ENCODE peak calls at places on chromosome 22, in eight cellular contexts. J is GM23248, U is fibroblast of lung, Q is H1, R is endothelial cell of umbilical vein, E is HepG2, V is PC-3, X is OCI-LY7. O is an unnamed sample. For H4K20me1, the result is how much of the 10 kb centered on the place peaks cover.

GRCh38 chr22:31248965-31249940 is 37.2 kb downstream of the LIMK2 start:
- DNase-seq in J (no peak), U (no peak), Q (no peak), R (no peak), E (no peak), V (no peak), X (no peak), O (no peak)

GRCh38 chr22:39994566-39995345 is at the start of gene FAM83F:
- DNase-seq in J (no peak), U (no peak), Q (peak), R (no peak), E (no peak), V (peak), X (no peak), O (no peak)

GRCh38 chr22:39292561-39293074 is 26.8 kb downstream of the RPL3 start:
- DNase-seq in J (peak), U (peak), Q (no peak), R (peak), E (peak), V (peak), X (no peak), O (peak)

GRCh38 chr22:22720201-22720723 is 75.8 kb downstream of the GGTLC2 start:
- DNase-seq in J (peak), U (peak), Q (peak), R (peak), E (peak), V (peak), X (peak), O (peak)

GRCh38 chr22:48886604-48887393 is 940.9 kb downstream of the BRD1 start:
- DNase-seq in J (no peak), U (no peak), Q (no peak), R (no peak), E (no peak), V (no peak), X (no peak), O (no peak)

GRCh38 chr22:27609411-27610029 is 192.0 kb downstream of the MN1 start:
- DNase-seq in J (no peak), U (no peak), Q (no peak), R (no peak), E (no peak), V (no peak), X (no peak), O (no peak)

GRCh38 chr22:36870250-36870649 is 9.4 kb downstream of the NCF4 start:
- DNase-seq in J (no peak), U (no peak), Q (no peak), R (no peak), E (no peak), V (peak), X (no peak), O (no peak)

GRCh38 chr22:27919222-27919942 is at the start of gene PITPNB:
- DNase-seq in J (peak), U (peak), Q (peak), R (peak), E (peak), V (peak), X (peak), O (peak)

GRCh38 chr22:26893034-26893710 is 235.8 kb downstream of the MIAT start:
- DNase-seq in J (peak), U (no peak), Q (peak), R (no peak), E (no peak), V (no peak), X (no peak), O (no peak)

GRCh38 chr22:27686534-27686933 is 115.0 kb downstream of the MN1 start:
- DNase-seq in J (peak), U (peak), Q (no peak), R (peak), E (peak), V (no peak), X (no peak), O (peak)

GRCh38 chr22:24088796-24089195 is 77.7 kb downstream of the CABIN1 start:
- DNase-seq in J (peak), U (peak), Q (no peak), R (no peak), E (no peak), V (no peak), X (no peak), O (peak)

GRCh38 chr22:31019276-31019930 is 50.3 kb downstream of the TUG1 start:
- DNase-seq in J (no peak), U (no peak), Q (no peak), R (no peak), E (no peak), V (no peak), X (no peak), O (no peak)

GRCh38 chr22:40509401-40510134 is 127.0 kb downstream of the MRTFA start:
- DNase-seq in J (peak), U (peak), Q (no peak), R (peak), E (no peak), V (no peak), X (no peak), O (peak)

GRCh38 chr22:32752868-32753520 is 48.5 kb upstream of the TIMP3 start:
- DNase-seq in J (no peak), U (peak), Q (no peak), R (no peak), E (no peak), V (no peak), X (no peak), O (peak)

GRCh38 chr22:42764895-42765363 is 44.3 kb upstream of the A4GALT start:
- DNase-seq in J (no peak), U (no peak), Q (no peak), R (no peak), E (no peak), V (no peak), X (no peak), O (no peak)

GRCh38 chr22:31139866-31140716 is at the start of gene PLA2G3:
- DNase-seq in J (peak), U (peak), Q (peak), R (peak), E (peak), V (no peak), X (no peak), O (peak)

GRCh38 chr22:50422046-50422445 is 52.8 kb downstream of the SBF1 start:
- DNase-seq in J (no peak), U (no peak), Q (no peak), R (no peak), E (no peak), V (no peak), X (no peak), O (no peak)

GRCh38 chr22:48415535-48415934 is 1412.1 kb downstream of the BRD1 start:
- DNase-seq in J (no peak), U (no peak), Q (no peak), R (no peak), E (no peak), V (no peak), X (no peak), O (no peak)

GRCh38 chr22:25966448-25966913 is 202.8 kb upstream of the SEZ6L start:
- DNase-seq in J (no peak), U (no peak), Q (no peak), R (no peak), E (no peak), V (no peak), X (no peak), O (no peak)

GRCh38 chr22:39873963-39874362 is 19.6 kb downstream of the ENTHD1 start:
- DNase-seq in J (no peak), U (no peak), Q (no peak), R (no peak), E (no peak), V (no peak), X (no peak), O (no peak)

GRCh38 chr22:48259991-48260670 is 1497.7 kb downstream of the TBC1D22A start:
- DNase-seq in J (no peak), U (no peak), Q (no peak), R (no peak), E (no peak), V (no peak), X (no peak), O (no peak)

GRCh38 chr22:48378673-48379072 is 1449.0 kb downstream of the BRD1 start:
- DNase-seq in J (no peak), U (no peak), Q (peak), R (no peak), E (no peak), V (no peak), X (no peak), O (no peak)

GRCh38 chr22:26038365-26038764 is 130.9 kb upstream of the SEZ6L start:
- DNase-seq in J (no peak), U (no peak), Q (no peak), R (no peak), E (peak), V (no peak), X (no peak), O (no peak)

GRCh38 chr22:24302591-24302990 is 32.0 kb downstream of the SPECC1L start:
- DNase-seq in J (no peak), U (no peak), Q (no peak), R (no peak), E (peak), V (no peak), X (no peak), O (no peak)

GRCh38 chr22:32788884-32789624 is 12.5 kb upstream of the TIMP3 start:
- DNase-seq in J (peak), U (peak), Q (no peak), R (no peak), E (peak), V (no peak), X (no peak), O (peak)

GRCh38 chr22:25759825-25760231 is 17.8 kb downstream of the MYO18B start:
- DNase-seq in J (peak), U (peak), Q (no peak), R (peak), E (peak), V (peak), X (no peak), O (peak)

GRCh38 chr22:37483594-37484114 is 2.5 kb downstream of the MFNG start:
- DNase-seq in J (peak), U (no peak), Q (no peak), R (peak), E (peak), V (no peak), X (no peak), O (no peak)

GRCh38 chr22:42816339-42816738 is 40.7 kb downstream of the ARFGAP3 start:
- DNase-seq in J (no peak), U (no peak), Q (peak), R (no peak), E (no peak), V (no peak), X (no peak), O (no peak)

GRCh38 chr22:36323182-36323854 is 64.4 kb downstream of the MYH9 start:
- DNase-seq in J (peak), U (peak), Q (no peak), R (peak), E (no peak), V (no peak), X (no peak), O (peak)

GRCh38 chr22:28750471-28750881 is 8.6 kb downstream of the HSCB start:
- DNase-seq in J (peak), U (peak), Q (no peak), R (peak), E (no peak), V (peak), X (no peak), O (peak)

GRCh38 chr22:47064016-47064415 is 301.6 kb downstream of the TBC1D22A start:
- DNase-seq in J (no peak), U (no peak), Q (no peak), R (no peak), E (no peak), V (no peak), X (no peak), O (no peak)

GRCh38 chr22:47064416-47064815 is 302.0 kb downstream of the TBC1D22A start:
- DNase-seq in J (no peak), U (no peak), Q (no peak), R (no peak), E (no peak), V (no peak), X (no peak), O (no peak)

GRCh38 chr22:47062126-47062525 is 299.7 kb downstream of the TBC1D22A start:
- DNase-seq in J (no peak), U (no peak), Q (no peak), R (no peak), E (no peak), V (no peak), X (no peak), O (no peak)

GRCh38 chr22:47063071-47063509 is 300.6 kb downstream of the TBC1D22A start:
- DNase-seq in J (no peak), U (no peak), Q (no peak), R (no peak), E (no peak), V (no peak), X (no peak), O (no peak)

DNA sequence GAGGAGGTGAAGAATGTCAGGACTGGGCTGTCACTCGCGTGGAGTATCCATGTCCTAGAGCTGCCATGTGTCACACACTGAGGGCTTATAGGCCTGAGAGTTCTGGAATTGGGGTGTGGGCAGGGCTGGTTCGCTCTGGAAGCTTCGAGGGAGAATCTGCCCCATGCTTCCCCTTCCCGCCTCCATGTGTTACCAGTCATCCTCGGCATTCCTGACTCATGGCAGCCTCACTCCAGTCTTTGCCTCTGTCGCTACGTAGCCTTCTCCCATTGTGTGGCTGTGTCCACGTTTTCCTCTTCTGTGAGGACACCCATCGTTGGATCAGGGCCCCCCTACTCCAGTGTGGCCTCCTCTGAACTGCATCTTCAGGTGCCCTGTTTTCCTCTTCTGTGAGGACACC is 301.2 kb downstream of the TBC1D22A start:
- DNase-seq in J (peak), U (no peak), Q (no peak), R (no peak), E (no peak), V (no peak), X (no peak), O (no peak)
- H4K20me1 ChIP-seq in J (under half), U (under half), Q (under half), R (under half), E (under half), V (under half), X (under half), O (under half)

GRCh38 chr22:19610518-19611253 is 86.5 kb upstream of the CLDN5 start:
- DNase-seq in J (no peak), U (no peak), Q (no peak), R (no peak), E (no peak), V (no peak), X (peak), O (no peak)

GRCh38 chr22:19615001-19615461 is 90.8 kb upstream of the CLDN5 start:
- DNase-seq in J (no peak), U (no peak), Q (no peak), R (no peak), E (no peak), V (no peak), X (peak), O (no peak)

GRCh38 chr22:19614546-19614884 is 90.3 kb upstream of the CLDN5 start:
- DNase-seq in J (no peak), U (no peak), Q (no peak), R (no peak), E (no peak), V (no peak), X (peak), O (no peak)

GRCh38 chr22:19611590-19611989 is 87.4 kb upstream of the CLDN5 start:
- DNase-seq in J (no peak), U (no peak), Q (no peak), R (no peak), E (no peak), V (no peak), X (no peak), O (no peak)

GRCh38 chr22:19612866-19613572 is 88.8 kb upstream of the CLDN5 start:
- DNase-seq in J (no peak), U (no peak), Q (no peak), R (no peak), E (no peak), V (no peak), X (no peak), O (no peak)
- H4K20me1 ChIP-seq in J (under half), U (under half), Q (under half), R (under half), E (under half), V (under half), X (under half), O (under half)

DNA sequence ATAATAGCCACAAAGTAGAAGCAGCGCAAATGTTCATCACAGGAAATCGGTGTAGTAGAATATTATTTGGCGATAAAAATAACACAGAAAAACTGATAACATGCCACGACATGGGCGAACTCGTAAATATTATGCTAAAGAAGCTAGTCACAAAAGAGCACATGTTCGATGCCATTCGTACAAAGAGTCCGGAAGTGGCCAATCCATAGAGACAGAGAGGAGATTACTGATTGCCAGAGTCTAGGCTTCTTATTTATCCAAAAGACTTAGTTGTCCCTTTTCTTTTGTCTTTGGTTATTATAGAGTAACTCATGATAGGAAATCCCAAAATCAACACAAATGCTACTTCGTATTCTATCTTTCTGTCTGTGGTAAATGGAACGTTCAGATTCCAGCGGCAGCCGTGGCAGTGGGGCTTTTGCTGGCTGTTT is 56.5 kb downstream of the MED15 start:
- DNase-seq in J (no peak), U (no peak), Q (no peak), R (no peak), E (no peak), V (no peak), X (no peak), O (no peak)
- H4K20me1 ChIP-seq in J (under half), U (under half), Q (under half), R (under half), E (under half), V (under half), X (under half), O (half or more)

GRCh38 chr22:17772249-17772962 is 1.9 kb downstream of the BID start:
- DNase-seq in J (peak), U (no peak), Q (no peak), R (no peak), E (no peak), V (peak), X (no peak), O (peak)

GRCh38 chr22:17767236-17768065 is 6.8 kb downstream of the BID start:
- DNase-seq in J (no peak), U (no peak), Q (no peak), R (no peak), E (no peak), V (no peak), X (no peak), O (no peak)

GRCh38 chr22:17770180-17771077 is 3.8 kb downstream of the BID start:
- DNase-seq in J (no peak), U (no peak), Q (peak), R (no peak), E (no peak), V (no peak), X (no peak), O (no peak)

GRCh38 chr22:17769716-17770082 is 4.6 kb downstream of the BID start:
- DNase-seq in J (no peak), U (no peak), Q (no peak), R (no peak), E (no peak), V (no peak), X (no peak), O (no peak)

DNA sequence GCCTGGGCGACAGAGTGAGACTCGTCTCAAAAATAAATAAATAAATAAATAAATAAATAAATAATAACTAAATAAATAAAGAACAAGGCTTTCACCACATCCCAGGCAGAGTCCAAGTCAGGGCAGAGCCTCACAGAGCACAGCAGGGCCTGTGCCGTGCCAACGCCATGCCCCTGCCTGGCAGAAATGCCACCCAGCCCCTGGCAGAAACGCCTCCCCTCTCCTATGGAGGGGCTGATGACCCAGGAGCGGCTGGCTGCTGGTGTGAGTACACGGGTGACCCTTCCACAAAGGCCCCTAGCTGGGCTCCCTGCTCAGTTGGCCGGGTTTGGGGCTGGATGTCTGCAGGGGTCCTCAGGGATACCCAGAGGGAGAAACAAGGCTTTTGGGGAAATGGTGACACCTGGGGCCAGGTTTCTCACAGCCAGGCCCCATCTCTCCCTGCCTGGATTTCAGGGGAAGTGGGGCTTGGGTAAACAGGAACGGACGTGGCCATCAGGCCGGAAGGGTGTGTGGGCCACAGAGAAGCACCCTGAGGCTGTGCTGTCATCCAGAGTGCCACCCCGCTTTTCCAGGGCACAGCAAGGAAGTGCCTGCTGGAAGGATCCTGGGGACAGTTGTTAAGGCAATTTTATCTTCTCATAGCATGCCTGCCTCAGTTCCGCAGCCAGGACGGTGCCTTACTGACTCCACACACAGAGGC is 5.1 kb downstream of the BID start:
- DNase-seq in J (no peak), U (no peak), Q (no peak), R (no peak), E (no peak), V (no peak), X (no peak), O (no peak)
- H4K20me1 ChIP-seq in J (under half), U (under half), Q (under half), R (under half), E (under half), V (under half), X (under half), O (half or more)

GRCh38 chr22:46728470-46728869 is 9.6 kb downstream of the CERK start:
- DNase-seq in J (no peak), U (no peak), Q (no peak), R (no peak), E (no peak), V (no peak), X (no peak), O (no peak)
- H4K20me1 ChIP-seq in J (under half), U (under half), Q (under half), R (under half), E (under half), V (under half), X (under half), O (half or more)

GRCh38 chr22:20254975-20255946 is 12.9 kb downstream of the RTN4R start:
- DNase-seq in J (no peak), U (no peak), Q (no peak), R (no peak), E (no peak), V (no peak), X (no peak), O (no peak)
- H4K20me1 ChIP-seq in J (under half), U (under half), Q (under half), R (under half), E (under half), V (under half), X (under half), O (under half)